ENCODE peak calls at places on chromosomes 4 and X, in six cellular contexts. B is foreskin keratinocyte, W is PC-3, F is stromal cell of bone marrow, T is T-helper 2 cell, E is ecto neural progenitor cell. Y is an unnamed sample.
A peak's percentile ranks its signal among the peaks of the same experiment; 100 is the strongest.

GRCh38 chrX:2697741-2698294 is 6.7 kb downstream of the CD99 start:
- DNase-seq in B (no peak), F (no peak), E (no peak), T (peak; percentile 67), W (no peak), Y (no peak)

GRCh38 chr4:77662396-77662795 is 56.8 kb downstream of the CXCL13 start:
- DNase-seq in B (no peak), T (no peak), E (no peak), F (no peak), W (no peak), Y (no peak)

GRCh38 chr4:7985072-7985471 is 45.4 kb upstream of the AFAP1 start:
- DNase-seq in W (no peak), B (no peak), F (no peak), E (no peak), T (no peak), Y (no peak)

GRCh38 chr4:64105903-64106302 is 303.3 kb downstream of the TECRL start:
- DNase-seq in W (no peak), F (no peak), B (no peak), E (no peak), T (no peak), Y (no peak)

GRCh38 chr4:88963817-88964216 is 93.2 kb downstream of the FAM13A start:
- DNase-seq in B (peak; percentile 42), W (peak; percentile 79), T (peak; percentile 53), F (no peak), E (no peak), Y (no peak)

GRCh38 chr4:182062936-182063335 is 180.3 kb upstream of the TENM3 start:
- DNase-seq in F (peak; percentile 44), E (no peak), T (no peak), B (peak; percentile 68), W (peak; percentile 23), Y (no peak)

GRCh38 chr4:87030606-87031441 is 96.0 kb downstream of the AFF1 start:
- DNase-seq in T (no peak), E (no peak), F (no peak), B (no peak), W (no peak), Y (peak; percentile 22)

GRCh38 chr4:144565558-144566195 is 80.3 kb upstream of the HHIP start:
- DNase-seq in W (no peak), B (no peak), T (no peak), E (no peak), F (no peak), Y (no peak)

GRCh38 chrX:120697053-120697452 is 67.2 kb upstream of the C1GALT1C1 start:
- DNase-seq in F (no peak), B (no peak), W (no peak), T (peak; percentile 89), E (no peak), Y (no peak)

GRCh38 chr4:118801895-118802575 is 33.9 kb downstream of the SEC24D start:
- DNase-seq in T (no peak), E (no peak), B (no peak), W (no peak), F (no peak), Y (no peak)

GRCh38 chr4:116469582-116469981 is 615.8 kb downstream of the TRAM1L1 start:
- DNase-seq in F (no peak), W (no peak), T (no peak), E (no peak), B (no peak), Y (no peak)

GRCh38 chr4:155906554-155907247 is 3.2 kb downstream of the TDO2 start:
- DNase-seq in W (peak; percentile 92), B (peak; percentile 20), T (no peak), E (no peak), F (peak; percentile 100), Y (no peak)

GRCh38 chr4:23881052-23881501 is 8.8 kb downstream of the PPARGC1A start:
- DNase-seq in B (no peak), W (no peak), F (no peak), E (no peak), T (no peak), Y (no peak)

GRCh38 chr4:119585771-119586170 is 42.8 kb downstream of the PDE5A start:
- DNase-seq in B (peak; percentile 7), F (no peak), W (peak; percentile 53), T (no peak), E (no peak), Y (no peak)

GRCh38 chr4:105709081-105709450 is 482 bp downstream of the GSTCD start:
- DNase-seq in W (peak; percentile 8), F (no peak), B (peak; percentile 19), T (peak; percentile 21), E (no peak), Y (no peak)